ENCODE peak calls at places on chromosomes 7 and 10, in six cellular contexts. I, N, Q, U, E and G are unnamed samples.

GRCh38 chr7:119660085-119660484 is 612.9 kb upstream of the KCND2 start:
- DNase-seq in Q (no peak), E (no peak), U (no peak), N (no peak), I (no peak), G (no peak)

GRCh38 chr10:22324413-22324812 is 3.5 kb downstream of the BMI1 start:
- DNase-seq in E (no peak), I (no peak), U (no peak), N (no peak), Q (no peak), G (no peak)

GRCh38 chr10:33335550-33335799 is 1.0 kb upstream of the NRP1 start:
- DNase-seq in Q (no peak), I (no peak), N (no peak), E (no peak), U (no peak), G (no peak)

GRCh38 chr7:73330772-73331171 is 2.8 kb downstream of the FKBP6 start:
- DNase-seq in Q (no peak), U (no peak), I (no peak), E (no peak), N (no peak), G (no peak)

GRCh38 chr10:5999440-6000165 is 22.3 kb upstream of the IL15RA start:
- DNase-seq in I (no peak), E (no peak), Q (no peak), N (no peak), U (no peak), G (no peak)

GRCh38 chr10:1050145-1050544 is 1.2 kb upstream of the IDI1 start:
- DNase-seq in I (no peak), U (no peak), Q (no peak), E (no peak), N (no peak), G (no peak)

GRCh38 chr7:77657427-77658331 is 38.6 kb upstream of the RSBN1L start:
- DNase-seq in I (no peak), Q (no peak), U (peak), E (no peak), N (no peak), G (no peak)

GRCh38 chr7:5602734-5603133 is 178.7 kb downstream of the RNF216 start:
- DNase-seq in I (no peak), U (no peak), N (no peak), E (no peak), Q (no peak), G (no peak)

GRCh38 chr10:34978080-34978479 is 112.1 kb downstream of the CUL2 start:
- DNase-seq in U (no peak), Q (no peak), N (no peak), I (no peak), E (no peak), G (no peak)

GRCh38 chr10:29811751-29812427 is 177.1 kb upstream of the SVIL start:
- DNase-seq in N (peak), Q (peak), U (peak), E (peak), I (no peak), G (no peak)

GRCh38 chr10:6364893-6365292 is 162.2 kb downstream of the PFKFB3 start:
- DNase-seq in I (no peak), Q (no peak), U (no peak), E (no peak), N (no peak), G (no peak)

GRCh38 chr10:24446739-24447138 is 237.8 kb downstream of the KIAA1217 start:
- DNase-seq in U (no peak), I (no peak), Q (peak), N (no peak), E (no peak), G (no peak)

GRCh38 chr10:5094265-5095205 is at the start of gene AKR1C3:
- DNase-seq in E (peak), U (peak), N (no peak), I (no peak), Q (peak), G (peak)

GRCh38 chr7:44226396-44226753 is 25.6 kb downstream of the YKT6 start:
- DNase-seq in Q (no peak), E (no peak), I (no peak), N (no peak), U (no peak), G (no peak)

GRCh38 chr7:107860981-107861652 is 29.9 kb upstream of the DLD start:
- DNase-seq in E (no peak), U (no peak), Q (no peak), I (no peak), N (no peak), G (no peak)

GRCh38 chr10:70551971-70552422 is 50.5 kb downstream of the PRF1 start:
- DNase-seq in I (no peak), U (no peak), E (no peak), N (no peak), Q (peak), G (no peak)

GRCh38 chr10:63738410-63738809 is 217.2 kb downstream of the REEP3 start:
- DNase-seq in E (no peak), I (no peak), Q (no peak), U (no peak), N (no peak), G (no peak)

GRCh38 chr10:119724630-119725549 is 960 bp upstream of the INPP5F start:
- DNase-seq in I (peak), U (no peak), E (no peak), Q (no peak), N (no peak), G (no peak)

GRCh38 chr7:106196460-106197021 is 84.4 kb upstream of the SYPL1 start:
- DNase-seq in N (no peak), U (no peak), Q (no peak), I (no peak), E (no peak), G (no peak)

GRCh38 chr7:50331564-50332208 is 27.2 kb downstream of the IKZF1 start:
- DNase-seq in Q (no peak), I (no peak), E (no peak), N (peak), U (peak), G (no peak)

GRCh38 chr7:15720849-15721471 is 34.5 kb upstream of the MEOX2 start:
- DNase-seq in E (peak), Q (peak), N (no peak), U (no peak), I (peak), G (no peak)

GRCh38 chr7:151759591-151760042 is 117.3 kb downstream of the PRKAG2 start:
- DNase-seq in U (peak), I (peak), N (peak), Q (no peak), E (peak), G (peak)

GRCh38 chr10:132994811-132995210 is 52.4 kb upstream of the CFAP46 start:
- DNase-seq in I (no peak), E (no peak), Q (no peak), N (no peak), U (no peak), G (no peak)

GRCh38 chr10:29807407-29807806 is 172.6 kb upstream of the SVIL start:
- DNase-seq in Q (no peak), U (no peak), E (no peak), I (no peak), N (no peak), G (no peak)

GRCh38 chr10:55668326-55668922 is 692.6 kb downstream of the ZWINT start:
- DNase-seq in U (no peak), N (no peak), E (no peak), Q (no peak), I (no peak), G (peak)

GRCh38 chr10:70677016-70677415 is 4.7 kb downstream of the ADAMTS14 start:
- DNase-seq in E (no peak), I (no peak), N (no peak), Q (no peak), U (no peak), G (no peak)

GRCh38 chr10:102745157-102745556 is 1.4 kb downstream of the WBP1L start:
- DNase-seq in Q (no peak), E (no peak), U (no peak), I (no peak), N (no peak), G (no peak)

GRCh38 chr7:107973861-107974260 is 29.1 kb downstream of the LAMB1 start:
- DNase-seq in Q (no peak), U (no peak), I (no peak), E (no peak), N (no peak), G (no peak)

GRCh38 chr10:89275383-89275782 is 23.8 kb upstream of the LIPA start:
- DNase-seq in I (no peak), U (no peak), E (no peak), N (no peak), Q (no peak), G (no peak)

GRCh38 chr7:36175872-36176271 is 22.8 kb downstream of the EEPD1 start:
- DNase-seq in I (no peak), Q (no peak), U (no peak), E (peak), N (no peak), G (no peak)

GRCh38 chr10:51895209-51895608 is 195.8 kb upstream of the CSTF2T start:
- DNase-seq in U (no peak), I (no peak), N (no peak), Q (peak), E (no peak), G (no peak)

GRCh38 chr10:84948644-84949043 is 620.3 kb downstream of the CCSER2 start:
- DNase-seq in E (no peak), U (no peak), Q (no peak), N (no peak), I (no peak), G (no peak)

GRCh38 chr10:1393481-1393880 is 337.3 kb downstream of the WDR37 start:
- DNase-seq in U (no peak), E (no peak), N (no peak), Q (no peak), I (no peak), G (no peak)

GRCh38 chr10:56349611-56350010 is 11.4 kb downstream of the ZWINT start:
- DNase-seq in N (no peak), I (no peak), U (no peak), E (no peak), Q (no peak), G (no peak)

GRCh38 chr7:52260046-52260665 is 775.3 kb upstream of the POM121L12 start:
- DNase-seq in E (no peak), Q (no peak), I (peak), N (no peak), U (no peak), G (peak)

GRCh38 chr7:44286618-44287487 is 38.5 kb downstream of the CAMK2B start:
- DNase-seq in N (no peak), U (no peak), Q (no peak), I (no peak), E (no peak), G (no peak)